ENCODE peak calls at places on chromosomes 13 and 19, in five cellular contexts. One of them, this sample, is unnamed.

GRCh38 chr13:90526711-90527110 is 820.8 kb upstream of the MIR17HG start:
- DNase-seq in stomach: no peak
- DNase-seq in RWPE2: no peak
- DNase-seq in tibial artery: no peak
- DNase-seq in coronary artery: no peak
- DNase-seq in this sample: no peak

GRCh38 chr19:6588508-6589345 is 2.2 kb downstream of the CD70 start:
- DNase-seq in RWPE2: no peak
- DNase-seq in coronary artery: no peak
- DNase-seq in tibial artery: no peak
- DNase-seq in stomach: no peak
- DNase-seq in this sample: no peak

GRCh38 chr13:50626031-50626643 is 217.4 kb downstream of the DLEU7 start:
- DNase-seq in tibial artery: no peak
- DNase-seq in stomach: no peak
- DNase-seq in RWPE2: no peak
- DNase-seq in coronary artery: no peak
- DNase-seq in this sample: no peak

GRCh38 chr19:46859637-46860124 is 1.1 kb upstream of the ARHGAP35 start:
- DNase-seq in tibial artery: peak; percentile 77
- DNase-seq in stomach: peak; percentile 46
- DNase-seq in coronary artery: no peak
- DNase-seq in RWPE2: peak; percentile 81
- DNase-seq in this sample: peak; percentile 63

GRCh38 chr13:50421457-50422130 is 406.4 kb downstream of the KCNRG start:
- DNase-seq in coronary artery: no peak
- DNase-seq in tibial artery: no peak
- DNase-seq in stomach: no peak
- DNase-seq in RWPE2: no peak
- DNase-seq in this sample: no peak

GRCh38 chr13:30856004-30856790 is 49.9 kb upstream of the MEDAG start:
- DNase-seq in coronary artery: no peak
- DNase-seq in tibial artery: no peak
- DNase-seq in stomach: no peak
- DNase-seq in RWPE2: no peak
- DNase-seq in this sample: no peak

GRCh38 chr19:48969276-48970138 is 4.4 kb downstream of the FTL start:
- DNase-seq in RWPE2: no peak
- DNase-seq in stomach: no peak
- DNase-seq in tibial artery: no peak
- DNase-seq in coronary artery: no peak
- DNase-seq in this sample: no peak

GRCh38 chr19:30073152-30074000 is 131.3 kb downstream of the URI1 start:
- DNase-seq in tibial artery: no peak
- DNase-seq in stomach: no peak
- DNase-seq in RWPE2: peak; percentile 16
- DNase-seq in coronary artery: no peak
- DNase-seq in this sample: no peak

GRCh38 chr13:113581871-113582270 is 2.7 kb upstream of the TFDP1 start:
- DNase-seq in RWPE2: no peak
- DNase-seq in coronary artery: peak; percentile 24
- DNase-seq in tibial artery: peak; percentile 2
- DNase-seq in stomach: peak; percentile 2
- DNase-seq in this sample: no peak

GRCh38 chr13:74550039-74550438 is 415.8 kb upstream of the KLF12 start:
- DNase-seq in tibial artery: no peak
- DNase-seq in coronary artery: no peak
- DNase-seq in RWPE2: no peak
- DNase-seq in stomach: no peak
- DNase-seq in this sample: no peak

GRCh38 chr19:57280913-57281425 is 684 bp downstream of the ZNF460 start:
- DNase-seq in tibial artery: no peak
- DNase-seq in RWPE2: no peak
- DNase-seq in coronary artery: no peak
- DNase-seq in stomach: no peak
- DNase-seq in this sample: no peak

GRCh38 chr13:29674532-29674931 is 79.0 kb upstream of the SLC7A1 start:
- DNase-seq in tibial artery: no peak
- DNase-seq in coronary artery: no peak
- DNase-seq in stomach: no peak
- DNase-seq in RWPE2: no peak
- DNase-seq in this sample: no peak

GRCh38 chr13:24694907-24695306 is 14.7 kb downstream of the ATP12A start:
- DNase-seq in stomach: no peak
- DNase-seq in coronary artery: no peak
- DNase-seq in RWPE2: no peak
- DNase-seq in tibial artery: no peak
- DNase-seq in this sample: no peak

GRCh38 chr13:29693297-29693945 is 97.9 kb upstream of the SLC7A1 start:
- DNase-seq in stomach: peak; percentile 88
- DNase-seq in coronary artery: peak; percentile 41
- DNase-seq in RWPE2: no peak
- DNase-seq in tibial artery: no peak
- DNase-seq in this sample: peak; percentile 34

GRCh38 chr19:34664168-34664567 is 12.8 kb downstream of the SCGB2B2 start:
- DNase-seq in tibial artery: no peak
- DNase-seq in coronary artery: no peak
- DNase-seq in RWPE2: no peak
- DNase-seq in stomach: no peak
- DNase-seq in this sample: no peak

GRCh38 chr19:5147971-5148793 is 179.3 kb downstream of the KDM4B start:
- DNase-seq in tibial artery: peak; percentile 56
- DNase-seq in coronary artery: no peak
- DNase-seq in RWPE2: peak; percentile 23
- DNase-seq in stomach: no peak
- DNase-seq in this sample: no peak

GRCh38 chr19:15684828-15685227 is 11.9 kb downstream of the CYP4F12 start:
- DNase-seq in stomach: no peak
- DNase-seq in tibial artery: no peak
- DNase-seq in coronary artery: no peak
- DNase-seq in RWPE2: no peak
- DNase-seq in this sample: no peak

GRCh38 chr19:50826492-50827240 is 3.1 kb upstream of the KLK1 start:
- DNase-seq in coronary artery: no peak
- DNase-seq in stomach: no peak
- DNase-seq in tibial artery: no peak
- DNase-seq in RWPE2: no peak
- DNase-seq in this sample: no peak

GRCh38 chr13:50366488-50367174 is 351.4 kb downstream of the KCNRG start:
- DNase-seq in RWPE2: no peak
- DNase-seq in stomach: no peak
- DNase-seq in coronary artery: no peak
- DNase-seq in tibial artery: no peak
- DNase-seq in this sample: no peak

GRCh38 chr19:10866495-10866894 is 4.9 kb upstream of the CARM1 start:
- DNase-seq in RWPE2: no peak
- DNase-seq in stomach: no peak
- DNase-seq in tibial artery: no peak
- DNase-seq in coronary artery: no peak
- DNase-seq in this sample: no peak

GRCh38 chr19:18429717-18430416 is 8.1 kb downstream of the ISYNA1 start:
- DNase-seq in RWPE2: no peak
- DNase-seq in coronary artery: no peak
- DNase-seq in tibial artery: no peak
- DNase-seq in stomach: no peak
- DNase-seq in this sample: no peak

GRCh38 chr19:35264281-35265125 is 4.3 kb upstream of the USF2 start:
- DNase-seq in stomach: peak; percentile 20
- DNase-seq in tibial artery: no peak
- DNase-seq in RWPE2: peak; percentile 29
- DNase-seq in coronary artery: peak; percentile 65
- DNase-seq in this sample: no peak

GRCh38 chr13:42539670-42540069 is 34.3 kb upstream of the TNFSF11 start:
- DNase-seq in RWPE2: no peak
- DNase-seq in tibial artery: no peak
- DNase-seq in coronary artery: no peak
- DNase-seq in stomach: no peak
- DNase-seq in this sample: no peak

GRCh38 chr19:45467456-45468158 is at the start of gene FOSB:
- DNase-seq in RWPE2: peak; percentile 92
- DNase-seq in tibial artery: peak; percentile 96
- DNase-seq in coronary artery: peak; percentile 97
- DNase-seq in stomach: peak; percentile 97
- DNase-seq in this sample: peak; percentile 93

DNA sequence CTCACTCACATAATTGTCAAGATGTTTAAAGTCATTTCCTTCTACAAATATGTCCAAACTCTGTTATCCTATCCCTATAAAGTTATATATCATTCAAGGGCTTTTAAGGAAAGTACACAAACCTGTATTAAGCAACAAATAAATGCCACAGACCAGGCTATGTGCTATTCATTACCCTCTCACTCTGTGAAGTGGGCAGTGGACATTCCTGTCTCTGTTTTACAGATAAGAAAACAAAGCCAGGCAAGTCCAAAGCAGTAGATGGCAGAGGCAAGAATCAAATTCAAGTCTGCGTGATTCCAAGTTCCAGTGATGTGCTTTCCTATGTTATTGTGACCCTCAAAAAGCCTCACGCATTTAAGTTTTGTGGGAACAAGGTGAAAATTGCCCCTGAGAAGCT is 140.5 kb downstream of the LHFPL6 start:
- DNase-seq in stomach: no peak
- DNase-seq in RWPE2: no peak
- DNase-seq in coronary artery: no peak
- DNase-seq in tibial artery: no peak
- DNase-seq in this sample: peak; percentile 57
- H3K27ac ChIP-seq in stomach: no peak overlapping the region
- H3K27ac ChIP-seq in RWPE2: no peak overlapping the region
- H3K27ac ChIP-seq in coronary artery: no peak overlapping the region
- H3K27ac ChIP-seq in tibial artery: no peak overlapping the region
- H3K27ac ChIP-seq in this sample: peak overlapping the region; percentile 68

GRCh38 chr13:80336335-80336734 is 4.6 kb downstream of the SPRY2 start:
- DNase-seq in coronary artery: no peak
- DNase-seq in RWPE2: no peak
- DNase-seq in stomach: no peak
- DNase-seq in tibial artery: no peak
- DNase-seq in this sample: no peak
- H3K27ac ChIP-seq in coronary artery: peak overlapping the region; percentile 98
- H3K27ac ChIP-seq in RWPE2: no peak overlapping the region
- H3K27ac ChIP-seq in stomach: peak overlapping the region; percentile 95
- H3K27ac ChIP-seq in tibial artery: no peak overlapping the region
- H3K27ac ChIP-seq in this sample: peak overlapping the region; percentile 78

DNA sequence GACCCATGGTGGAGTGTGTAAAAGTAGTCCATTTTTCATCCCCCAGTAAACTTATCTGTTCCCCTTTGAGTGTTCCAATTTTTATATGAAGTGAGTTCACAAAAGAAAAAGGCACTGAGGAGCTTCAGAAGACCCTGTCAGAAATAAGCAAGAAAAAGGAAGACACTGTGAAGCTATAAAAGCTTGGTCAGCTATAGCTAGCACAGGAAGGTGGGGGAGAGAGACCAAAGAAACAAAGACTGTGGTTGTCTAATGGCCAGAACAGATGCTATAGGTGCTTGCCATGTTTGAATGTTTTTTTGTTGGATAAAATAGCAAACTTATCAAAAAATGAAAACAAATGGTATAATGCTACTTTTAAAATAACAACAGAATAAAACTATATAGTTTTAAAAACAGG is 46.5 kb downstream of the RCBTB2 start:
- DNase-seq in tibial artery: no peak
- DNase-seq in RWPE2: no peak
- DNase-seq in stomach: no peak
- DNase-seq in coronary artery: no peak
- DNase-seq in this sample: no peak
- H3K27ac ChIP-seq in tibial artery: no peak overlapping the region
- H3K27ac ChIP-seq in RWPE2: no peak overlapping the region
- H3K27ac ChIP-seq in stomach: no peak overlapping the region
- H3K27ac ChIP-seq in coronary artery: no peak overlapping the region
- H3K27ac ChIP-seq in this sample: no peak overlapping the region

GRCh38 chr19:3456925-3457530 is 23.3 kb downstream of the SMIM24 start:
- DNase-seq in tibial artery: no peak
- DNase-seq in stomach: no peak
- DNase-seq in RWPE2: no peak
- DNase-seq in coronary artery: no peak
- DNase-seq in this sample: no peak

GRCh38 chr19:3459322-3459881 is 20.9 kb downstream of the SMIM24 start:
- DNase-seq in stomach: peak; percentile 62
- DNase-seq in tibial artery: peak; percentile 94
- DNase-seq in coronary artery: peak; percentile 97
- DNase-seq in RWPE2: no peak
- DNase-seq in this sample: peak; percentile 73

GRCh38 chr19:3458595-3459284 is 21.6 kb downstream of the SMIM24 start:
- DNase-seq in RWPE2: no peak
- DNase-seq in tibial artery: peak; percentile 58
- DNase-seq in stomach: no peak
- DNase-seq in coronary artery: no peak
- DNase-seq in this sample: no peak

GRCh38 chr19:3457531-3458228 is 22.6 kb downstream of the SMIM24 start:
- DNase-seq in coronary artery: no peak
- DNase-seq in RWPE2: no peak
- DNase-seq in stomach: no peak
- DNase-seq in tibial artery: peak; percentile 38
- DNase-seq in this sample: no peak

GRCh38 chr19:3458229-3458555 is 22.1 kb downstream of the SMIM24 start:
- DNase-seq in RWPE2: no peak
- DNase-seq in coronary artery: no peak
- DNase-seq in stomach: no peak
- DNase-seq in tibial artery: no peak
- DNase-seq in this sample: no peak
- H3K27ac ChIP-seq in RWPE2: no peak overlapping the region
- H3K27ac ChIP-seq in coronary artery: peak overlapping the region; percentile 100
- H3K27ac ChIP-seq in stomach: peak overlapping the region; percentile 90
- H3K27ac ChIP-seq in tibial artery: peak overlapping the region; percentile 98
- H3K27ac ChIP-seq in this sample: peak overlapping the region; percentile 89

GRCh38 chr19:55152017-55152416 is 3.0 kb upstream of the TNNT1 start:
- DNase-seq in RWPE2: no peak
- DNase-seq in stomach: no peak
- DNase-seq in coronary artery: no peak
- DNase-seq in tibial artery: no peak
- DNase-seq in this sample: no peak
- H3K27ac ChIP-seq in RWPE2: peak overlapping the region; percentile 58
- H3K27ac ChIP-seq in stomach: no peak overlapping the region
- H3K27ac ChIP-seq in coronary artery: no peak overlapping the region
- H3K27ac ChIP-seq in tibial artery: no peak overlapping the region
- H3K27ac ChIP-seq in this sample: no peak overlapping the region

GRCh38 chr13:111046590-111047141 is 68.4 kb upstream of the ARHGEF7 start:
- DNase-seq in RWPE2: no peak
- DNase-seq in stomach: no peak
- DNase-seq in tibial artery: no peak
- DNase-seq in coronary artery: peak; percentile 71
- DNase-seq in this sample: peak; percentile 28
- H3K27ac ChIP-seq in RWPE2: no peak overlapping the region
- H3K27ac ChIP-seq in stomach: no peak overlapping the region
- H3K27ac ChIP-seq in tibial artery: peak overlapping the region; percentile 47
- H3K27ac ChIP-seq in coronary artery: peak overlapping the region; percentile 45
- H3K27ac ChIP-seq in this sample: peak overlapping the region; percentile 20

DNA sequence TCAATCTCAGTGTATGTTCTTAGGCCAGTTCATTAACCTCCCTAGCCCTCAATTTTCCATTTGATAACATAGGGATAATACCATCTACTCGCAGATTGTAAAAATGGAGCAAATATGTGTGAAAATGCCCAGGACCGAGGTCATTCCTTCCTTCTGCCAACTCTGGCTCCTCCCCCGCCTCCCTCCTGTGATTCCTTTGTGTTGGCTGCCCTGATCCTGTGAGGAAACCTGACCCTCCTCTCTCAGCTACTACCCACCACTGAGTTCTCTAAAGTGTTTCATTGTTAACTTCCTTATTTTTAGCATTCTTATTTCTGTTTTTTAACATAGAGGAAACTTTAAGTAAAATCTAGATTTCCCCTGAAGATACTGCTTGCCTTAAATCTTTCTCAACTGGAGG is 21.6 kb upstream of the FBXL3 start:
- DNase-seq in stomach: no peak
- DNase-seq in RWPE2: no peak
- DNase-seq in tibial artery: no peak
- DNase-seq in coronary artery: no peak
- DNase-seq in this sample: no peak
- H3K27ac ChIP-seq in stomach: no peak overlapping the region
- H3K27ac ChIP-seq in RWPE2: no peak overlapping the region
- H3K27ac ChIP-seq in tibial artery: no peak overlapping the region
- H3K27ac ChIP-seq in coronary artery: no peak overlapping the region
- H3K27ac ChIP-seq in this sample: no peak overlapping the region